ENCODE peak calls at places on chromosome 3, in five cellular contexts. One of them, this sample, is unnamed.

GRCh38 chr3:16253601-16254000 is 11.1 kb downstream of the DPH3 start:
- DNase-seq in NCI-H748 treated with DMSO at 0.1 percent for 48 hours: no peak
- DNase-seq in COR-L47: no peak
- DNase-seq in AG08396: no peak
- DNase-seq in Calu3: no peak
- DNase-seq in this sample: no peak

GRCh38 chr3:56902468-56903159 is 100.9 kb upstream of the ARHGEF3 start:
- DNase-seq in NCI-H748 treated with DMSO at 0.1 percent for 48 hours: no peak
- DNase-seq in AG08396: no peak
- DNase-seq in COR-L47: no peak
- DNase-seq in Calu3: no peak
- DNase-seq in this sample: no peak

GRCh38 chr3:158120330-158120729 is 10.4 kb downstream of the RSRC1 start:
- DNase-seq in Calu3: no peak
- DNase-seq in COR-L47: no peak
- DNase-seq in AG08396: no peak
- DNase-seq in NCI-H748 treated with DMSO at 0.1 percent for 48 hours: no peak
- DNase-seq in this sample: no peak

GRCh38 chr3:72145506-72146380 is 360.8 kb upstream of the PROK2 start:
- DNase-seq in NCI-H748 treated with DMSO at 0.1 percent for 48 hours: no peak
- DNase-seq in Calu3: no peak
- DNase-seq in COR-L47: no peak
- DNase-seq in AG08396: no peak
- DNase-seq in this sample: no peak

GRCh38 chr3:385151-385550 is 188.6 kb downstream of the CHL1 start:
- DNase-seq in Calu3: no peak
- DNase-seq in COR-L47: no peak
- DNase-seq in AG08396: peak; percentile 5
- DNase-seq in NCI-H748 treated with DMSO at 0.1 percent for 48 hours: no peak
- DNase-seq in this sample: no peak

GRCh38 chr3:28915711-28916481 is 365.0 kb upstream of the RBMS3 start:
- DNase-seq in NCI-H748 treated with DMSO at 0.1 percent for 48 hours: peak; percentile 2
- DNase-seq in AG08396: peak; percentile 25
- DNase-seq in COR-L47: no peak
- DNase-seq in Calu3: peak; percentile 29
- DNase-seq in this sample: peak; percentile 79

GRCh38 chr3:133941390-133941789 is 45.7 kb upstream of the RAB6B start:
- DNase-seq in NCI-H748 treated with DMSO at 0.1 percent for 48 hours: no peak
- DNase-seq in COR-L47: no peak
- DNase-seq in Calu3: peak; percentile 51
- DNase-seq in AG08396: peak; percentile 67
- DNase-seq in this sample: no peak

GRCh38 chr3:16240229-16241023 is 24.3 kb downstream of the DPH3 start:
- DNase-seq in Calu3: no peak
- DNase-seq in COR-L47: no peak
- DNase-seq in AG08396: peak; percentile 67
- DNase-seq in NCI-H748 treated with DMSO at 0.1 percent for 48 hours: no peak
- DNase-seq in this sample: no peak

GRCh38 chr3:101780661-101781060 is 1.6 kb downstream of the NXPE3 start:
- DNase-seq in NCI-H748 treated with DMSO at 0.1 percent for 48 hours: no peak
- DNase-seq in COR-L47: no peak
- DNase-seq in AG08396: peak; percentile 72
- DNase-seq in Calu3: no peak
- DNase-seq in this sample: no peak

GRCh38 chr3:72675243-72675642 is 173.0 kb downstream of the SHQ1 start:
- DNase-seq in COR-L47: no peak
- DNase-seq in Calu3: no peak
- DNase-seq in AG08396: no peak
- DNase-seq in NCI-H748 treated with DMSO at 0.1 percent for 48 hours: no peak
- DNase-seq in this sample: no peak

GRCh38 chr3:108334698-108335097 is 38.4 kb downstream of the HHLA2 start:
- DNase-seq in Calu3: no peak
- DNase-seq in COR-L47: no peak
- DNase-seq in NCI-H748 treated with DMSO at 0.1 percent for 48 hours: no peak
- DNase-seq in AG08396: no peak
- DNase-seq in this sample: no peak

GRCh38 chr3:9803494-9803893 is 6.6 kb upstream of the TTLL3 start:
- DNase-seq in NCI-H748 treated with DMSO at 0.1 percent for 48 hours: no peak
- DNase-seq in Calu3: no peak
- DNase-seq in AG08396: no peak
- DNase-seq in COR-L47: no peak
- DNase-seq in this sample: no peak

GRCh38 chr3:192422321-192422997 is 304.9 kb downstream of the FGF12 start:
- DNase-seq in Calu3: no peak
- DNase-seq in COR-L47: no peak
- DNase-seq in AG08396: no peak
- DNase-seq in NCI-H748 treated with DMSO at 0.1 percent for 48 hours: no peak
- DNase-seq in this sample: no peak

GRCh38 chr3:138937690-138938055 is 9.3 kb downstream of the FOXL2 start:
- DNase-seq in COR-L47: no peak
- DNase-seq in Calu3: no peak
- DNase-seq in AG08396: no peak
- DNase-seq in NCI-H748 treated with DMSO at 0.1 percent for 48 hours: no peak
- DNase-seq in this sample: no peak

GRCh38 chr3:31232049-31233040 is 300.4 kb upstream of the STT3B start:
- DNase-seq in NCI-H748 treated with DMSO at 0.1 percent for 48 hours: no peak
- DNase-seq in Calu3: no peak
- DNase-seq in COR-L47: no peak
- DNase-seq in AG08396: no peak
- DNase-seq in this sample: no peak

GRCh38 chr3:127789051-127789450 is 33.3 kb downstream of the MGLL start:
- DNase-seq in AG08396: no peak
- DNase-seq in COR-L47: no peak
- DNase-seq in Calu3: no peak
- DNase-seq in NCI-H748 treated with DMSO at 0.1 percent for 48 hours: no peak
- DNase-seq in this sample: no peak

GRCh38 chr3:138479355-138479964 is 45.0 kb downstream of the ESYT3 start:
- DNase-seq in Calu3: peak; percentile 79
- DNase-seq in AG08396: peak; percentile 70
- DNase-seq in NCI-H748 treated with DMSO at 0.1 percent for 48 hours: peak; percentile 10
- DNase-seq in COR-L47: peak; percentile 50
- DNase-seq in this sample: peak; percentile 3

GRCh38 chr3:148881286-148881685 is 16.2 kb downstream of the CPA3 start:
- DNase-seq in AG08396: no peak
- DNase-seq in COR-L47: no peak
- DNase-seq in Calu3: no peak
- DNase-seq in NCI-H748 treated with DMSO at 0.1 percent for 48 hours: no peak
- DNase-seq in this sample: no peak

This sample was measured in NCI-H1048.